ENCODE peak calls at places on chromosome 17, in four cellular contexts. W is GM04504, F is NCI-H510A treated with DMSO at 0.1 percent for 48 hours, K is nephron progenitor cell. J is an unnamed sample.
A peak's percentile ranks its signal among the peaks of the same experiment; 100 is the strongest.

GRCh38 chr17:11608396-11608795 is 10.1 kb downstream of the DNAH9 start:
- DNase-seq in W (no peak), F (peak; percentile 1), K (no peak), J (no peak)

GRCh38 chr17:1872976-1873375 is 43.2 kb downstream of the RPA1 start:
- DNase-seq in W (no peak), F (no peak), K (no peak), J (no peak)

GRCh38 chr17:32882734-32883133 is 5.8 kb upstream of the MYO1D start:
- DNase-seq in W (no peak), F (no peak), K (no peak), J (no peak)

GRCh38 chr17:80793851-80794267 is 197.8 kb upstream of the CHMP6 start:
- DNase-seq in W (no peak), F (no peak), K (no peak), J (no peak)

GRCh38 chr17:79509008-79509407 is 101.8 kb downstream of the RBFOX3 start:
- DNase-seq in W (no peak), F (no peak), K (no peak), J (no peak)

GRCh38 chr17:7007143-7007542 is 5.3 kb upstream of the RNASEK start:
- DNase-seq in W (no peak), F (no peak), K (no peak), J (no peak)

GRCh38 chr17:45184144-45184543 is 22.5 kb downstream of the HEXIM2 start:
- DNase-seq in W (no peak), F (no peak), K (no peak), J (no peak)

GRCh38 chr17:80968602-80969029 is 23.0 kb upstream of the CHMP6 start:
- DNase-seq in W (peak; percentile 24), F (no peak), K (no peak), J (peak; percentile 32)

GRCh38 chr17:57142925-57143324 is 57.9 kb downstream of the AKAP1 start:
- DNase-seq in W (no peak), F (no peak), K (peak; percentile 35), J (no peak)